ENCODE peak calls at places on chromosomes 16 and 17, in four cellular contexts. D, K, T and O are unnamed samples.

GRCh38 chr17:28726912-28727726 is 1.1 kb upstream of the TLCD1 start:
- DNase-seq in D (peak), K (peak), T (peak), O (peak)

GRCh38 chr17:7173687-7174602 is 5.2 kb downstream of the ASGR1 start:
- DNase-seq in D (no peak), K (peak), T (no peak), O (no peak)

GRCh38 chr17:4679652-4680051 is 24.3 kb downstream of the PELP1 start:
- DNase-seq in D (peak), K (no peak), T (no peak), O (peak)

GRCh38 chr16:88819126-88819525 is 7.4 kb upstream of the APRT start:
- DNase-seq in D (no peak), K (no peak), T (no peak), O (no peak)

GRCh38 chr16:25257956-25258855 is 561 bp upstream of the ZKSCAN2 start:
- DNase-seq in D (peak), K (peak), T (peak), O (peak)

GRCh38 chr16:87742781-87743490 is 22.9 kb downstream of the KLHDC4 start:
- DNase-seq in D (no peak), K (no peak), T (no peak), O (no peak)

GRCh38 chr16:47565454-47565853 is 104.3 kb downstream of the PHKB start:
- DNase-seq in D (no peak), K (no peak), T (peak), O (no peak)

GRCh38 chr17:77001487-77001886 is 133.3 kb downstream of the MGAT5B start:
- DNase-seq in D (no peak), K (no peak), T (no peak), O (no peak)

GRCh38 chr17:76063880-76064546 is 8.3 kb downstream of the SRP68 start:
- DNase-seq in D (no peak), K (no peak), T (peak), O (no peak)

GRCh38 chr17:78141437-78142112 is 4.6 kb upstream of the C17orf99 start:
- DNase-seq in D (no peak), K (no peak), T (no peak), O (no peak)

GRCh38 chr17:70869402-70870085 is 700.2 kb downstream of the KCNJ2 start:
- DNase-seq in D (no peak), K (no peak), T (no peak), O (no peak)

GRCh38 chr16:25692734-25693508 is 1.2 kb downstream of the HS3ST4 start:
- DNase-seq in D (no peak), K (no peak), T (no peak), O (no peak)

GRCh38 chr17:74737299-74738050 is 419 bp downstream of the RAB37 start:
- DNase-seq in D (no peak), K (no peak), T (no peak), O (no peak)

GRCh38 chr17:3970668-3971067 is 6.4 kb upstream of the ATP2A3 start:
- DNase-seq in D (no peak), K (no peak), T (no peak), O (no peak)

GRCh38 chr17:73645050-73645871 is 1.0 kb upstream of the SDK2 start:
- DNase-seq in D (no peak), K (no peak), T (no peak), O (no peak)

GRCh38 chr16:51875834-51876725 is 670.9 kb downstream of the TOX3 start:
- DNase-seq in D (no peak), K (no peak), T (no peak), O (no peak)

GRCh38 chr17:42311240-42312034 is 23.1 kb downstream of the STAT5A start:
- DNase-seq in D (peak), K (peak), T (no peak), O (peak)

GRCh38 chr17:64357191-64357981 is 33.3 kb downstream of the PECAM1 start:
- DNase-seq in D (peak), K (no peak), T (no peak), O (no peak)

GRCh38 chr17:20116683-20117309 is 107.6 kb downstream of the SPECC1 start:
- DNase-seq in D (no peak), K (peak), T (peak), O (no peak)

GRCh38 chr17:54901230-54901847 is 687 bp downstream of the TOM1L1 start:
- DNase-seq in D (no peak), K (peak), T (no peak), O (no peak)

GRCh38 chr17:49414271-49414621 is 436 bp downstream of the PHB1 start:
- DNase-seq in D (no peak), K (no peak), T (no peak), O (no peak)

GRCh38 chr16:86823895-86824671 is 245.7 kb downstream of the FOXL1 start:
- DNase-seq in D (peak), K (no peak), T (no peak), O (no peak)

GRCh38 chr16:49631521-49632041 is 224.3 kb downstream of the ZNF423 start:
- DNase-seq in D (no peak), K (no peak), T (no peak), O (no peak)

GRCh38 chr17:49515196-49515770 is 20.2 kb downstream of the NGFR start:
- DNase-seq in D (peak), K (peak), T (peak), O (peak)

GRCh38 chr16:54879681-54880080 is 51.0 kb upstream of the IRX5 start:
- DNase-seq in D (no peak), K (no peak), T (no peak), O (no peak)

GRCh38 chr16:648786-649589 is at the start of gene WDR90:
- DNase-seq in D (peak), K (peak), T (peak), O (no peak)

GRCh38 chr16:68128577-68129305 is 43.6 kb downstream of the NFATC3 start:
- DNase-seq in D (no peak), K (no peak), T (no peak), O (peak)

GRCh38 chr17:29279397-29280070 is 14.4 kb downstream of the NUFIP2 start:
- DNase-seq in D (no peak), K (no peak), T (no peak), O (no peak)

GRCh38 chr16:9695152-9695551 is 487.1 kb downstream of the GRIN2A start:
- DNase-seq in D (no peak), K (no peak), T (no peak), O (no peak)

GRCh38 chr16:85800321-85800669 is 800 bp downstream of the COX4I1 start:
- DNase-seq in D (no peak), K (no peak), T (no peak), O (no peak)

GRCh38 chr17:74605361-74605760 is 13.3 kb upstream of the CD300LD start:
- DNase-seq in D (peak), K (peak), T (no peak), O (peak)

GRCh38 chr17:32490101-32490482 is 3.3 kb downstream of the CDK5R1 start:
- DNase-seq in D (no peak), K (no peak), T (no peak), O (no peak)

GRCh38 chr17:27535178-27535928 is 79.1 kb downstream of the KSR1 start:
- DNase-seq in D (no peak), K (no peak), T (no peak), O (no peak)

GRCh38 chr16:30525844-30526136 is 576 bp downstream of the ZNF768 start:
- DNase-seq in D (no peak), K (no peak), T (no peak), O (no peak)

GRCh38 chr16:59249049-59249448 is 514.9 kb upstream of the GOT2 start:
- DNase-seq in D (no peak), K (no peak), T (no peak), O (no peak)

GRCh38 chr17:80191720-80192265 is 22.0 kb downstream of the CARD14 start:
- DNase-seq in D (no peak), K (no peak), T (no peak), O (no peak)

GRCh38 chr17:80191192-80191591 is 21.4 kb downstream of the CARD14 start:
- DNase-seq in D (no peak), K (no peak), T (no peak), O (no peak)

GRCh38 chr17:80192268-80192667 is 22.4 kb downstream of the CARD14 start:
- DNase-seq in D (no peak), K (peak), T (no peak), O (no peak)

GRCh38 chr17:80189611-80190010 is 19.8 kb downstream of the CARD14 start:
- DNase-seq in D (no peak), K (no peak), T (no peak), O (no peak)

DNA sequence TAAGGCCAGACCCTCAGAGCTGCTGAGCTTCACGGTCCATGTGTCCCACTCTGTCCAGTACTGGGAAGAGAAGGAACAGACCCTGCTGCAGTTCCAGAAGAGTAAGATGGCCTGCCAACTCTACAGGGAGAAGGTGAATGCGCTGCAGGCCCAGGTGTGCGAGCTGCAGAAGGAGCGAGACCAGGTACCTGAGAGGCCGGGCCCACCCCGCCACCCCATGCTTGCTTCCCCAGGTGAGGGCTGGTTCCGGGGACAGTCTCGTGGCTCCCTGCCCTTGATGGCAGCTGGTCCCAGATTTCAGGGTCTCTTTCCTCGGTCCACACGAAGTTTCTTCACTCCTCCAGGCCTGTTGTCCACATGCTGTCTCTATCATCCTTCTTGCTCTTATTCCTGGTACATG is 20.9 kb downstream of the CARD14 start:
- DNase-seq in D (no peak), K (no peak), T (no peak), O (no peak)
- TF ChIP-seq CTCF in D (no peak), K (no peak), T (no peak), O (no peak)

DNA sequence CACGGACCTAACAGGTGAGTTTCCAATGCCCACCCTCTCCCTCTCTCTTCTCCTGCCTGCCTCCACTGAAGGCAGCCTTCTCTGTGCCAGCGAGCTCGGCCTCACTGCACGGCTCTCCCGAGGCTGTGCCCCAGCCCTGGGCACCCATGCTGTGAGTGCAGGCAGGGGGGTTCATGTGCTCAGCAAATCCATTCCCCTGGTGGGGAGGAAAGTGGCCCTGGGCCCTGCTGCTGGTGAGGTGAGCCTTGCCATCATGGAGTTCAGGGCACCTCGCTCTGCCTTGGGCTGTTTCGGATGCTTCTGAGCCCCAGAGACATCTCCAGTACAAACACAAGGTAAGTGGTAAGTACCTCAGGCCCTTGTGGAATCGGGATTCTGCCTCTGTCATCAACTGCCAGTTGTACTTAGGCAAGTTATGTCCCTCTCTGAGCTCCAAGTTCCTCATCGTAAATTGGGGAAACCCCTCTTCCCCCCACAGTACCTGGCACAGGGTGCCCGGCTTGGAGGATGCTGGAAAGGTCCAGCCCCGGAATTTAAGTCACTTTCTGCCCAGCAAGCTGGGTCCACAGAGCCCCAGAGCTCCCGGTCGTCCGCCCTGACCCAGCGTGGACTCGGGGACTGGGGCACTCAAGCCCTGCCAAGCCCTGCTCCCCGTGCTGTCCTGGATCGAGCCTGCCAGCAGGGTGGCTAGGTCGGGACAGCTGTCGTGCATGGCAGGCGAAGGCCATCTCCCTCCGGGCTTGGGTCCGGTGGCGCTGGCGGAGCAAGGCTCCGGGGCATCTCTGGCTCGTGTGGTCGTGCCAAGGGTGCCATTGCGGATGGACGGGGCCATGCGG is 684 bp upstream of the NUDT16L1 start:
- DNase-seq in D (no peak), K (no peak), T (no peak), O (no peak)
- H3K4me3 ChIP-seq in D (peak), K (peak), T (peak), O (peak)

GRCh38 chr17:82748756-82749155 is 3.1 kb upstream of the TBCD start:
- DNase-seq in D (no peak), K (no peak), T (no peak), O (no peak)
- TF ChIP-seq CTCF in D (no peak), K (no peak), T (no peak), O (no peak)

GRCh38 chr17:68431045-68431608 is 26.2 kb downstream of the WIPI1 start:
- DNase-seq in D (no peak), K (no peak), T (no peak), O (no peak)
- H3K4me3 ChIP-seq in D (no peak), K (no peak), T (no peak), O (no peak)

GRCh38 chr17:45451131-45451530 is 18.5 kb upstream of the ARHGAP27 start:
- DNase-seq in D (no peak), K (no peak), T (no peak), O (no peak)
- TF ChIP-seq CTCF in D (peak), K (no peak), T (peak), O (peak)

GRCh38 chr17:8869416-8869815 is 1.9 kb upstream of the PIK3R6 start:
- DNase-seq in D (no peak), K (no peak), T (no peak), O (no peak)

GRCh38 chr17:8865811-8866210 is 1.7 kb downstream of the PIK3R6 start:
- DNase-seq in D (no peak), K (no peak), T (no peak), O (no peak)

GRCh38 chr17:8868529-8868951 is 1.1 kb upstream of the PIK3R6 start:
- DNase-seq in D (no peak), K (no peak), T (no peak), O (no peak)

GRCh38 chr17:8868092-8868491 is 618 bp upstream of the PIK3R6 start:
- DNase-seq in D (no peak), K (no peak), T (no peak), O (no peak)

GRCh38 chr17:8867361-8867981 is at the start of gene PIK3R6:
- DNase-seq in D (no peak), K (no peak), T (no peak), O (no peak)
- H3K4me3 ChIP-seq in D (no peak), K (no peak), T (peak), O (no peak)

DNA sequence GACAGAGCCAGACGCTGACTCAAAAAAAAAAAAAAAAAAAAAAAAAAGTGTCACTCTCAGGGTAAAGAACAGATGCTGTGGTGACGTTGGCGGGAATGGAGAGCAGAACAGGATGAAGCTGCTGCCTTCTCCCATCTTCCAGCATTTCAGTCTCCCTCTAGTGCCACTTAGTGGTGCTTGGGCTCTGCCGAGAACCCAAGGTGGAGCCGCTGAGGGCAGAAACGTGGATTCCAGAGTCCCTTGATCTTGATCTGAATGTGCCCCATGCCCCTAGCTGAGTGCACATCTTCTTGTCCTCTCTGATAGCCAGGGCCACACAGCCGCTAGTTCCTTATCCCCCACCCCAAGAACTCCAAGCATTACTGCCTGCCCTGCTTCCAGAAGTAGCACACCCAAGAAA is 43.2 kb upstream of the FA2H start:
- DNase-seq in D (no peak), K (no peak), T (no peak), O (no peak)
- TF ChIP-seq CTCF in D (no peak), K (no peak), T (no peak), O (no peak)

GRCh38 chr16:83722501-83723183 is 85.1 kb upstream of the HSBP1 start:
- DNase-seq in D (no peak), K (no peak), T (no peak), O (no peak)

GRCh38 chr16:83725313-83725712 is 82.5 kb upstream of the HSBP1 start:
- DNase-seq in D (no peak), K (no peak), T (no peak), O (no peak)

GRCh38 chr16:83720981-83721380 is 86.8 kb upstream of the HSBP1 start:
- DNase-seq in D (no peak), K (no peak), T (no peak), O (no peak)

GRCh38 chr16:83723244-83723643 is 84.5 kb upstream of the HSBP1 start:
- DNase-seq in D (no peak), K (no peak), T (no peak), O (no peak)

GRCh38 chr16:83723901-83724300 is 83.9 kb upstream of the HSBP1 start:
- DNase-seq in D (no peak), K (no peak), T (no peak), O (no peak)
- H3K4me3 ChIP-seq in D (no peak), K (no peak), T (no peak), O (no peak)

DNA sequence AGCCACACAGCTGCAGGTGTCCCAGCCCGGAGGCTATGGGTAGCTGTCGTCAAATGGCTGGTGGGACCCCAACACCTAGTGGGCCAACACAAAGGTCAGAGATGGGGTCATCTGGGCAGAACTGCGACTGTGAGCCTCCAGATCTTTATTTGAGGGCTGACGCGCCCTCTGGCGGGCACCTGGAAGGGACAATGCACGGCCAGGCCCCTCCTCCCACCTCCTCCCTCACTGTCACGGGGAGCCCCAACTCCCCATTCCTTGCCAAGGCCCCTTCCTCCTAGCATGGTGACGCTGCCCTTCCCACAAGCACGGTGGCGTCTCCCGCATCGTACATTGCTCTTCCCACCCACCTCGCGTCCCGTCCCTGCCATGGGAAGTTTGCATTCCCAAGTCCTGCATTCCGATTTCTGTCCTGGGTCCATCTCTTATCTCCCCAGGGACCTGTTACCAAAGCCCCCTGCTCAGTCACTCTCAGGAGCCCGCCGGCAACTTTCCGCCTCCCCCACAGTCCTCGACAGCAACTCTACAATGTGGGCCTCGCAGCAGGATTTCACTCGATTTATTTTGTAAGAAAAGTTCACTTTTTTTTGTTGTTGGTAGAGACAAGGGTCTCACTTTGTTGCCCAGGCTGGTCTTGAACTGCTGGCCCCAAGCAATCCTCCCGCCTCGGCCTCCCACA is 1.0 kb downstream of the TLE7 start:
- DNase-seq in D (no peak), K (no peak), T (no peak), O (no peak)
- TF ChIP-seq CTCF in D (no peak), K (no peak), T (no peak), O (peak)

GRCh38 chr16:58070585-58070984 is 45.0 kb downstream of the MMP15 start:
- DNase-seq in D (no peak), K (no peak), T (no peak), O (no peak)
- H3K4me3 ChIP-seq in D (no peak), K (no peak), T (no peak), O (no peak)